ENCODE peak calls at places on chromosomes 5 and 9, in eight cellular contexts. One of them, this sample, is unnamed.

GRCh38 chr5:144549580-144549979 is 378.9 kb downstream of the KCTD16 start:
- DNase-seq in adrenal gland: no peak
- DNase-seq in OCI-LY7: no peak
- DNase-seq in AG10803: peak; percentile 68
- DNase-seq in AG09309: no peak
- DNase-seq in endodermal cell: no peak
- DNase-seq in RWPE1: no peak
- DNase-seq in cardiac muscle cell: no peak
- DNase-seq in this sample: peak; percentile 24

GRCh38 chr9:87282477-87282991 is 215.1 kb upstream of the DAPK1 start:
- DNase-seq in adrenal gland: no peak
- DNase-seq in OCI-LY7: no peak
- DNase-seq in AG10803: peak; percentile 45
- DNase-seq in AG09309: no peak
- DNase-seq in endodermal cell: no peak
- DNase-seq in RWPE1: no peak
- DNase-seq in cardiac muscle cell: no peak
- DNase-seq in this sample: no peak

GRCh38 chr5:97534166-97534565 is 351.1 kb upstream of the RIOK2 start:
- DNase-seq in adrenal gland: no peak
- DNase-seq in OCI-LY7: peak; percentile 31
- DNase-seq in AG10803: peak; percentile 91
- DNase-seq in AG09309: peak; percentile 89
- DNase-seq in endodermal cell: peak; percentile 66
- DNase-seq in RWPE1: peak; percentile 83
- DNase-seq in cardiac muscle cell: peak; percentile 52
- DNase-seq in this sample: peak; percentile 84

GRCh38 chr5:66757219-66757833 is 161.1 kb downstream of the MAST4 start:
- DNase-seq in adrenal gland: peak; percentile 85
- DNase-seq in OCI-LY7: peak; percentile 63
- DNase-seq in AG10803: peak; percentile 49
- DNase-seq in AG09309: no peak
- DNase-seq in endodermal cell: peak; percentile 60
- DNase-seq in RWPE1: peak; percentile 54
- DNase-seq in cardiac muscle cell: peak; percentile 64
- DNase-seq in this sample: peak; percentile 6

GRCh38 chr5:146744358-146744757 is 134.2 kb downstream of the PPP2R2B start:
- DNase-seq in adrenal gland: peak; percentile 54
- DNase-seq in OCI-LY7: no peak
- DNase-seq in AG10803: peak; percentile 50
- DNase-seq in AG09309: no peak
- DNase-seq in endodermal cell: no peak
- DNase-seq in RWPE1: no peak
- DNase-seq in cardiac muscle cell: no peak
- DNase-seq in this sample: no peak

GRCh38 chr5:9765421-9765820 is 135.3 kb upstream of the TAS2R1 start:
- DNase-seq in adrenal gland: no peak
- DNase-seq in OCI-LY7: no peak
- DNase-seq in AG10803: peak; percentile 85
- DNase-seq in AG09309: peak; percentile 57
- DNase-seq in endodermal cell: no peak
- DNase-seq in RWPE1: no peak
- DNase-seq in cardiac muscle cell: no peak
- DNase-seq in this sample: peak; percentile 78

GRCh38 chr9:137279741-137280477 is 2.4 kb downstream of the TOR4A start:
- DNase-seq in adrenal gland: no peak
- DNase-seq in OCI-LY7: no peak
- DNase-seq in AG10803: no peak
- DNase-seq in AG09309: no peak
- DNase-seq in endodermal cell: peak; percentile 48
- DNase-seq in RWPE1: no peak
- DNase-seq in cardiac muscle cell: no peak
- DNase-seq in this sample: no peak

GRCh38 chr5:1555011-1555807 is 31.4 kb upstream of the LPCAT1 start:
- DNase-seq in adrenal gland: peak; percentile 60
- DNase-seq in OCI-LY7: no peak
- DNase-seq in AG10803: peak; percentile 83
- DNase-seq in AG09309: peak; percentile 59
- DNase-seq in endodermal cell: no peak
- DNase-seq in RWPE1: peak; percentile 63
- DNase-seq in cardiac muscle cell: no peak
- DNase-seq in this sample: no peak

GRCh38 chr5:105836263-105836662 is 1834.5 kb downstream of the EFNA5 start:
- DNase-seq in adrenal gland: no peak
- DNase-seq in OCI-LY7: no peak
- DNase-seq in AG10803: peak; percentile 49
- DNase-seq in AG09309: no peak
- DNase-seq in endodermal cell: no peak
- DNase-seq in RWPE1: no peak
- DNase-seq in cardiac muscle cell: no peak
- DNase-seq in this sample: peak; percentile 13

GRCh38 chr5:114729986-114730385 is 368.1 kb downstream of the KCNN2 start:
- DNase-seq in adrenal gland: no peak
- DNase-seq in OCI-LY7: no peak
- DNase-seq in AG10803: no peak
- DNase-seq in AG09309: no peak
- DNase-seq in endodermal cell: no peak
- DNase-seq in RWPE1: no peak
- DNase-seq in cardiac muscle cell: no peak
- DNase-seq in this sample: no peak

GRCh38 chr9:104068546-104068945 is 25.6 kb upstream of the SMC2 start:
- DNase-seq in adrenal gland: no peak
- DNase-seq in OCI-LY7: no peak
- DNase-seq in AG10803: no peak
- DNase-seq in AG09309: no peak
- DNase-seq in endodermal cell: no peak
- DNase-seq in RWPE1: peak; percentile 47
- DNase-seq in cardiac muscle cell: no peak
- DNase-seq in this sample: no peak

GRCh38 chr9:69622664-69623063 is 49.5 kb downstream of the APBA1 start:
- DNase-seq in adrenal gland: no peak
- DNase-seq in OCI-LY7: no peak
- DNase-seq in AG10803: peak; percentile 82
- DNase-seq in AG09309: peak; percentile 71
- DNase-seq in endodermal cell: no peak
- DNase-seq in RWPE1: no peak
- DNase-seq in cardiac muscle cell: no peak
- DNase-seq in this sample: no peak

GRCh38 chr5:149141224-149141956 is at the start of gene ABLIM3:
- DNase-seq in adrenal gland: peak; percentile 86
- DNase-seq in OCI-LY7: peak; percentile 47
- DNase-seq in AG10803: peak; percentile 63
- DNase-seq in AG09309: no peak
- DNase-seq in endodermal cell: peak; percentile 93
- DNase-seq in RWPE1: peak; percentile 89
- DNase-seq in cardiac muscle cell: peak; percentile 76
- DNase-seq in this sample: no peak

GRCh38 chr9:130072515-130073235 is 19.0 kb downstream of the GPR107 start:
- DNase-seq in adrenal gland: no peak
- DNase-seq in OCI-LY7: no peak
- DNase-seq in AG10803: no peak
- DNase-seq in AG09309: no peak
- DNase-seq in endodermal cell: no peak
- DNase-seq in RWPE1: no peak
- DNase-seq in cardiac muscle cell: no peak
- DNase-seq in this sample: no peak

GRCh38 chr5:168128556-168128955 is 162.9 kb upstream of the WWC1 start:
- DNase-seq in adrenal gland: no peak
- DNase-seq in OCI-LY7: no peak
- DNase-seq in AG10803: peak; percentile 62
- DNase-seq in AG09309: no peak
- DNase-seq in endodermal cell: no peak
- DNase-seq in RWPE1: no peak
- DNase-seq in cardiac muscle cell: no peak
- DNase-seq in this sample: no peak

GRCh38 chr5:169027456-169028118 is 273.4 kb downstream of the SLIT3 start:
- DNase-seq in adrenal gland: peak; percentile 77
- DNase-seq in OCI-LY7: no peak
- DNase-seq in AG10803: no peak
- DNase-seq in AG09309: no peak
- DNase-seq in endodermal cell: no peak
- DNase-seq in RWPE1: no peak
- DNase-seq in cardiac muscle cell: no peak
- DNase-seq in this sample: no peak

GRCh38 chr5:3350781-3351180 is 244.9 kb upstream of the IRX1 start:
- DNase-seq in adrenal gland: peak; percentile 9
- DNase-seq in OCI-LY7: no peak
- DNase-seq in AG10803: no peak
- DNase-seq in AG09309: no peak
- DNase-seq in endodermal cell: peak; percentile 24
- DNase-seq in RWPE1: no peak
- DNase-seq in cardiac muscle cell: no peak
- DNase-seq in this sample: no peak

GRCh38 chr5:160287378-160288051 is 24.8 kb downstream of the CCNJL start:
- DNase-seq in adrenal gland: peak; percentile 92
- DNase-seq in OCI-LY7: no peak
- DNase-seq in AG10803: no peak
- DNase-seq in AG09309: no peak
- DNase-seq in endodermal cell: peak; percentile 93
- DNase-seq in RWPE1: peak; percentile 47
- DNase-seq in cardiac muscle cell: peak; percentile 95
- DNase-seq in this sample: no peak

GRCh38 chr5:127042593-127042992 is 12.2 kb upstream of the MARCHF3 start:
- DNase-seq in adrenal gland: no peak
- DNase-seq in OCI-LY7: peak; percentile 33
- DNase-seq in AG10803: peak; percentile 28
- DNase-seq in AG09309: no peak
- DNase-seq in endodermal cell: no peak
- DNase-seq in RWPE1: no peak
- DNase-seq in cardiac muscle cell: no peak
- DNase-seq in this sample: no peak
- TF ChIP-seq CTCF in adrenal gland: peak; percentile 10
- TF ChIP-seq CTCF in OCI-LY7: peak; percentile 69
- TF ChIP-seq CTCF in AG10803: peak; percentile 45
- TF ChIP-seq CTCF in AG09309: peak; percentile 13
- TF ChIP-seq CTCF in endodermal cell: peak; percentile 67
- TF ChIP-seq CTCF in RWPE1: no peak
- TF ChIP-seq CTCF in cardiac muscle cell: peak; percentile 25
- TF ChIP-seq CTCF in this sample: peak; percentile 48

GRCh38 chr5:135279328-135279727 is 119.7 kb downstream of the MACROH2A1 start:
- DNase-seq in adrenal gland: no peak
- DNase-seq in OCI-LY7: no peak
- DNase-seq in AG10803: no peak
- DNase-seq in AG09309: no peak
- DNase-seq in endodermal cell: no peak
- DNase-seq in RWPE1: no peak
- DNase-seq in cardiac muscle cell: no peak
- DNase-seq in this sample: no peak
- TF ChIP-seq CTCF in adrenal gland: no peak
- TF ChIP-seq CTCF in OCI-LY7: no peak
- TF ChIP-seq CTCF in AG10803: no peak
- TF ChIP-seq CTCF in AG09309: no peak
- TF ChIP-seq CTCF in endodermal cell: no peak
- TF ChIP-seq CTCF in RWPE1: no peak
- TF ChIP-seq CTCF in cardiac muscle cell: no peak
- TF ChIP-seq CTCF in this sample: no peak

GRCh38 chr9:88661759-88662158 is 126.8 kb downstream of the NXNL2 start:
- DNase-seq in adrenal gland: no peak
- DNase-seq in OCI-LY7: no peak
- DNase-seq in AG10803: no peak
- DNase-seq in AG09309: no peak
- DNase-seq in endodermal cell: no peak
- DNase-seq in RWPE1: no peak
- DNase-seq in cardiac muscle cell: no peak
- DNase-seq in this sample: no peak

GRCh38 chr9:88659126-88659525 is 124.1 kb downstream of the NXNL2 start:
- DNase-seq in adrenal gland: no peak
- DNase-seq in OCI-LY7: no peak
- DNase-seq in AG10803: no peak
- DNase-seq in AG09309: no peak
- DNase-seq in endodermal cell: no peak
- DNase-seq in RWPE1: peak; percentile 54
- DNase-seq in cardiac muscle cell: no peak
- DNase-seq in this sample: no peak

GRCh38 chr9:88660611-88661010 is 125.6 kb downstream of the NXNL2 start:
- DNase-seq in adrenal gland: no peak
- DNase-seq in OCI-LY7: peak; percentile 9
- DNase-seq in AG10803: peak; percentile 33
- DNase-seq in AG09309: no peak
- DNase-seq in endodermal cell: peak; percentile 85
- DNase-seq in RWPE1: no peak
- DNase-seq in cardiac muscle cell: peak; percentile 62
- DNase-seq in this sample: no peak

GRCh38 chr9:88658311-88658822 is 123.4 kb downstream of the NXNL2 start:
- DNase-seq in adrenal gland: peak; percentile 94
- DNase-seq in OCI-LY7: no peak
- DNase-seq in AG10803: peak; percentile 78
- DNase-seq in AG09309: no peak
- DNase-seq in endodermal cell: no peak
- DNase-seq in RWPE1: peak; percentile 28
- DNase-seq in cardiac muscle cell: no peak
- DNase-seq in this sample: no peak

DNA sequence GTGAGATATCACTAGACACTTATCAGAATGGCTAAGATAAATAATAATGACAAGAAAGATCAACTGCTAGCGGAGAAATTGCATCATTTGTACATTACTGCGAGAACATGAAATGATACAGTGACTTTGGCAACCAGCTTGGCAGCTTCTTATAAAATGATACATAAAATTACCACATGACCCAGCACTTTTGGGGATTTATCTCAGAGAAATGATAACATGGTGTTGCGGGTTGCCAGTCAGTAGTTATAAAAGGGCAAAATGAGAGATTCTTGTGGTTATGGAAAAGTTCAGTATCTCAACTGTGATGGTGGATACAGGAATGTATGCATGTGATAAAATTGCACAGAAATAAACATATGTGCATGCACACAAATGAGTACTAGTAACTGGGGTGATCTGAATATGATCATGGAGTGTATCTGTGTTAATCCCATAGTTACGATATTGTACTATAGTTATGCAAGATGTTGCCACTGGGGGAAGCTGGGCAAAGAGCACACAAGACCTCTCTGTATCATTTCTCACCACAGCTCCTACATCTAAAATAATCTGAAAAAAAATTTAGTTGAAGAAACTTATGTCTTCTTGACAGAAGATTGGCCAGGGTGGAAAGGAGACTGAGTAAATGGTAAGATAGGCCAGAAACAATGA is 128.9 kb downstream of the NXNL2 start:
- DNase-seq in adrenal gland: no peak
- DNase-seq in OCI-LY7: no peak
- DNase-seq in AG10803: no peak
- DNase-seq in AG09309: no peak
- DNase-seq in endodermal cell: no peak
- DNase-seq in RWPE1: no peak
- DNase-seq in cardiac muscle cell: no peak
- DNase-seq in this sample: no peak
- TF ChIP-seq CTCF in adrenal gland: no peak
- TF ChIP-seq CTCF in OCI-LY7: no peak
- TF ChIP-seq CTCF in AG10803: no peak
- TF ChIP-seq CTCF in AG09309: no peak
- TF ChIP-seq CTCF in endodermal cell: no peak
- TF ChIP-seq CTCF in RWPE1: no peak
- TF ChIP-seq CTCF in cardiac muscle cell: no peak
- TF ChIP-seq CTCF in this sample: peak; percentile 7

GRCh38 chr9:81455826-81456225 is 233.5 kb downstream of the TLE1 start:
- DNase-seq in adrenal gland: no peak
- DNase-seq in OCI-LY7: no peak
- DNase-seq in AG10803: no peak
- DNase-seq in AG09309: no peak
- DNase-seq in endodermal cell: no peak
- DNase-seq in RWPE1: no peak
- DNase-seq in cardiac muscle cell: no peak
- DNase-seq in this sample: no peak
- TF ChIP-seq CTCF in adrenal gland: no peak
- TF ChIP-seq CTCF in OCI-LY7: no peak
- TF ChIP-seq CTCF in AG10803: no peak
- TF ChIP-seq CTCF in AG09309: no peak
- TF ChIP-seq CTCF in endodermal cell: no peak
- TF ChIP-seq CTCF in RWPE1: no peak
- TF ChIP-seq CTCF in cardiac muscle cell: no peak
- TF ChIP-seq CTCF in this sample: no peak

GRCh38 chr5:36704131-36704530 is 97.7 kb downstream of the SLC1A3 start:
- DNase-seq in adrenal gland: no peak
- DNase-seq in OCI-LY7: no peak
- DNase-seq in AG10803: no peak
- DNase-seq in AG09309: no peak
- DNase-seq in endodermal cell: no peak
- DNase-seq in RWPE1: no peak
- DNase-seq in cardiac muscle cell: peak; percentile 79
- DNase-seq in this sample: no peak
- TF ChIP-seq CTCF in adrenal gland: no peak
- TF ChIP-seq CTCF in OCI-LY7: no peak
- TF ChIP-seq CTCF in AG10803: no peak
- TF ChIP-seq CTCF in AG09309: no peak
- TF ChIP-seq CTCF in endodermal cell: no peak
- TF ChIP-seq CTCF in RWPE1: no peak
- TF ChIP-seq CTCF in cardiac muscle cell: no peak
- TF ChIP-seq CTCF in this sample: no peak

This sample was measured in AG04450.